ENCODE peak calls at places on chromosomes 12 and 14, in ten cellular contexts. G is testis, L is tibial artery, K is PC-3, J is vagina, R is adipocyte, B is kidney, Y is transverse colon, E is IMR-90, Z is foreskin keratinocyte. D is an unnamed sample. For H3K4me1, the result is how much of the 10 kb centered on the place peaks cover.

GRCh38 chr12:2876431-2877046 is 435 bp downstream of the FOXM1 start:
- DNase-seq in Z (peak), B (no peak), J (no peak), L (no peak), G (no peak), Y (no peak), R (peak), K (peak), E (no peak), D (no peak)

GRCh38 chr12:32198555-32198954 is 91.9 kb downstream of the BICD1 start:
- DNase-seq in K (peak), Y (no peak), L (no peak), J (no peak), R (no peak), Z (peak), G (no peak), E (peak), B (no peak), D (no peak)

GRCh38 chr12:113186033-113186365 is 478 bp downstream of the RITA1 start:
- DNase-seq in Y (no peak), J (no peak), G (no peak), K (peak), B (no peak), Z (no peak), R (no peak), L (no peak), E (peak), D (no peak)

GRCh38 chr12:103791350-103791920 is 49.6 kb downstream of the NT5DC3 start:
- DNase-seq in R (no peak), Y (no peak), B (no peak), J (no peak), G (no peak), L (no peak), K (peak), E (no peak), Z (no peak), D (no peak)

GRCh38 chr14:99259327-99259726 is 12.7 kb downstream of the BCL11B start:
- DNase-seq in Y (no peak), J (no peak), R (no peak), B (no peak), G (no peak), K (no peak), L (peak), E (no peak), Z (peak), D (no peak)

GRCh38 chr14:80388980-80389711 is 177.8 kb upstream of the DIO2 start:
- DNase-seq in B (no peak), J (no peak), K (peak), G (no peak), R (peak), L (no peak), E (peak), Z (peak), Y (no peak), D (no peak)

GRCh38 chr14:95515080-95515489 is 1.4 kb downstream of the SYNE3 start:
- DNase-seq in Y (no peak), L (peak), R (peak), B (peak), Z (no peak), K (no peak), G (peak), E (no peak), J (no peak), D (no peak)

GRCh38 chr14:98798099-98798498 is 473.9 kb downstream of the BCL11B start:
- DNase-seq in J (no peak), Y (no peak), Z (no peak), R (no peak), K (no peak), L (no peak), E (no peak), B (no peak), G (no peak), D (no peak)

GRCh38 chr12:49566361-49566760 is 1.6 kb downstream of the MCRS1 start:
- DNase-seq in L (peak), B (peak), R (no peak), J (no peak), E (no peak), K (no peak), Z (no peak), G (no peak), Y (no peak), D (no peak)

GRCh38 chr14:52399886-52400599 is 85.9 kb downstream of the PTGER2 start:
- DNase-seq in E (peak), Z (no peak), B (no peak), K (peak), R (peak), Y (peak), G (no peak), L (no peak), J (no peak), D (peak)

GRCh38 chr12:83665755-83666154 is 979.0 kb downstream of the TMTC2 start:
- DNase-seq in G (no peak), E (no peak), Y (no peak), R (no peak), J (no peak), B (no peak), L (no peak), Z (no peak), K (no peak), D (no peak)

GRCh38 chr14:29618323-29619067 is 309.2 kb downstream of the PRKD1 start:
- DNase-seq in G (no peak), Y (no peak), Z (no peak), E (no peak), J (no peak), K (no peak), R (no peak), B (no peak), L (no peak), D (no peak)

GRCh38 chr12:51910691-51911090 is 3.4 kb downstream of the ACVRL1 start:
- DNase-seq in Z (no peak), R (no peak), K (no peak), J (no peak), L (no peak), B (no peak), G (no peak), E (no peak), Y (no peak), D (no peak)

GRCh38 chr12:31599053-31599452 is 8.1 kb upstream of the DENND5B start:
- DNase-seq in Z (no peak), B (no peak), Y (no peak), L (no peak), R (no peak), K (no peak), E (no peak), G (no peak), J (no peak), D (no peak)

GRCh38 chr12:739349-739748 is 13.0 kb upstream of the WNK1 start:
- DNase-seq in E (no peak), Y (no peak), J (no peak), B (no peak), L (no peak), K (no peak), R (no peak), G (no peak), Z (no peak), D (no peak)

DNA sequence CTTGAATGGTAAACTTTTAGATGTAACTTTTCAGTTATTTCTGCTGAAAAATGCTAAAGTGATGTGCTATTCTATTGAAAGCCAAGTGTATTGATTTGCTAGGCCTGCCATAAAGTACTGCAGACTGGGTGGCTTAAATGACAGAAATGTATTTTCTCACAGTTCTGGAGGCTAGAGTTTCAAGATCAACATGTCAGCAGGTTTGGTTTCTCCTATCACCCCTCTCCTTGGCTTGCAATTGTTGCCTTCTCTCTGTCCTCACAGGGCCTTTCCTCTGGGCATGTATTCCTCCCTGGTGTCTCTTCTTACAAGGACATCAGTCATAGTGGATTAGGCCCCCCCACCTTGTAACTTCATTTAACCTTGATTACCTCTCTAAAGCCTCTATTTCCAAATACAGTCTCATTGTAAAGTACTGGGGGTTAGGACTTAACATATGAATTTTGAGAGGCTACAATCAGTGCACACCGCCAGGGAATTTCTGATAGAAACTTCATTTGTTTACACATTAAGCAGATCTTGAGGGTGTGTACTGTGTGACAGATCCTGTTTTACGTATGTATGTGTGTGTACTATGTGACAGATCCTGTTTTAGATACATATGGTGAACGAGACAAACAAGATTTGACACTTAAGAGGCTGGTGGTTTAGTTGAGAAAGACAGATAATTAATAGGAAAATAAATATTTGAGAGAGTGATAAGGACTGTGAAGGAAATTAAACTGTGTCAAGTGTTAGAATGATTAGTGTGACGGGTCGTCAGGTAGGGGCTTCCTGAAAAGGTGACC is 49.5 kb downstream of the ADIPOR2 start:
- DNase-seq in E (no peak), Y (no peak), L (no peak), R (no peak), J (no peak), G (no peak), Z (no peak), K (peak), B (no peak), D (no peak)
- H3K4me1 ChIP-seq in E (under half), Y (under half), L (under half), R (under half), J (under half), G (under half), Z (under half), K (under half), B (under half), D (under half)

DNA sequence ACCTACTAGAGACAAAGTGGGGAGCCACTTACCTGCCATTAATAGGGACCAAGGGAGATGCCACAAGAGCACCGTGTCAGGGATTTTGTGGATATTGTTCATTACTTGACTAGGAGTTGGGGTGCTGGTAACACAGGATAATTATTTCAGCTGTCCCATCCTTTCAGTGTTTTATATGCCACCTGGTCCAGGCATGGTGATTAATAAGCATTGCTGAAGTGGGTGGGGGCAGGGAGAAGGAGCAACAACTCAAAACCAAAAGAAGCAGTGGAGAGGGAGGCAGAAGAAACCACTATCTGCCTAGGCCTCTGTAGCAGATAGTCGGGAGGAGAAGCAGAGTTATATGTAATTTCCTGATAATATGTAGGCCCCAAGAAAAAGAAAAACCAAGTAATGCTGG is 184.6 kb downstream of the NPAS3 start:
- DNase-seq in G (no peak), B (no peak), L (no peak), J (no peak), R (no peak), E (no peak), Z (no peak), Y (no peak), K (no peak), D (no peak)
- H3K4me1 ChIP-seq in G (under half), B (under half), L (under half), J (under half), R (under half), E (under half), Z (under half), Y (under half), K (under half), D (under half)

DNA sequence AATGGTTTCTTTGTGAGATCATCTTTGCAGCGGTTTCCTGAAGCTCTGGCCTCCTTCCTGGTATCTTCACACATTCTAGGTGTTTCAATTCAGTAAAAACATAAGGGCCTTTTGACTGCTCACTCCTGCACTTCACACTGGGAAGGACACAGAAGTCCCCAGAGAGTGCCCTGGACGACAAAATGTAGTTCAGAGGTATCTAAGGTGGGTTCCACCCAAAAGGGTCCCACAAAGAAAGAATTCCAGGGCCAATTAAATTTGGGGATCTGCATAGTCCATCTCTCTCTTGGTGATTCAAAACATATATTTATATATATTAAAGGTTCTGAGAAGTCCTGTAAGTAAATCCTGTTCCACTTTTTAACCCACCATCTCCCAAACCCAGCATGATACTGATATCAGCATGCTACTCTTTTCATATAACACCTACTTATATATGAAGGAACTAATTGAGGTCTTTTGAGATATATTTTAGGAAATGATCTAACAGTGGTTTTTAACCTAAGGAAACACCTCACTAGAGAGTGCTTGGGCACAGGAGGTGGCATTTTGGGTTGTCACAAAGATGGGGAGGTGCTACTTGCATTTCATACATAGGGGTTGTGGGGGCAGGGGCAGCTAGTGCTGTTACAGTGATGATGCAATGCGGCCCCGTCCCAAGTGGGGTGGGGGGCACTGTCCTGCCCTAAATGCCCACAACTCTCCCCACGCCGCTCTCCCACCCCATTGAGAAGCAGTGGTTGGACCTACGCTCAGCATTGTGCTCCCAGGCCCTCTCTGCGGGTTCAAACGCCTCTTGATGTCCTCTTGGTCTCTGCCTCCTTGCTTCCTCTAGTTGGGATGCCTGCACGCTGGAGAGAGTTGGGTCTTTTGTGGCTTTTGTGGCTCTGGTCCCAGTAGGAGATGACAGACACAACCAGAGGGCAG is 109.4 kb downstream of the ARF6 start:
- DNase-seq in B (peak), R (no peak), J (no peak), E (no peak), K (no peak), G (no peak), L (no peak), Z (no peak), Y (peak), D (peak)
- H3K4me1 ChIP-seq in B (under half), R (under half), J (half or more), E (under half), K (half or more), G (under half), L (under half), Z (half or more), Y (half or more), D (under half)

GRCh38 chr12:64083285-64084210 is 138.5 kb downstream of the KICS2 start:
- DNase-seq in G (peak), L (peak), Z (no peak), Y (peak), E (peak), K (peak), J (no peak), B (no peak), R (peak), D (peak)

GRCh38 chr12:64086946-64087345 is 135.2 kb downstream of the KICS2 start:
- DNase-seq in K (no peak), R (no peak), J (no peak), L (no peak), B (no peak), G (no peak), E (peak), Y (no peak), Z (no peak), D (no peak)

GRCh38 chr12:64088431-64089349 is 133.4 kb downstream of the KICS2 start:
- DNase-seq in E (peak), K (peak), G (peak), Z (peak), Y (peak), B (no peak), L (peak), J (no peak), R (peak), D (peak)

GRCh38 chr12:64085154-64085553 is 136.9 kb downstream of the KICS2 start:
- DNase-seq in Y (no peak), G (no peak), Z (no peak), J (no peak), L (no peak), E (no peak), K (no peak), R (no peak), B (no peak), D (no peak)

GRCh38 chr12:64085996-64086395 is 136.1 kb downstream of the KICS2 start:
- DNase-seq in R (no peak), K (peak), B (no peak), Z (no peak), L (no peak), Y (no peak), E (peak), G (no peak), J (no peak), D (no peak)
- H3K4me1 ChIP-seq in R (half or more), K (half or more), B (under half), Z (half or more), L (under half), Y (under half), E (under half), G (under half), J (half or more), D (under half)

GRCh38 chr12:98645572-98646067 is 530 bp downstream of the APAF1 start:
- DNase-seq in Y (peak), R (peak), L (no peak), Z (peak), K (peak), J (no peak), G (peak), E (no peak), B (no peak), D (peak)
- H3K4me1 ChIP-seq in Y (under half), R (under half), L (under half), Z (under half), K (under half), J (under half), G (under half), E (under half), B (under half), D (under half)

GRCh38 chr12:93798279-93798678 is 121.1 kb downstream of the CRADD start:
- DNase-seq in E (no peak), L (no peak), J (no peak), R (no peak), Z (no peak), Y (no peak), K (no peak), B (no peak), G (no peak), D (no peak)
- H3K4me1 ChIP-seq in E (under half), L (under half), J (under half), R (under half), Z (under half), Y (under half), K (under half), B (under half), G (under half), D (under half)

GRCh38 chr12:80834724-80835123 is 103.0 kb downstream of the LIN7A start:
- DNase-seq in B (no peak), R (no peak), K (no peak), J (no peak), G (no peak), Y (no peak), E (no peak), L (no peak), Z (no peak), D (no peak)

GRCh38 chr12:80838024-80838658 is 99.6 kb downstream of the LIN7A start:
- DNase-seq in K (no peak), L (no peak), B (no peak), E (no peak), Y (no peak), Z (no peak), G (no peak), R (no peak), J (no peak), D (no peak)

GRCh38 chr12:80837342-80837978 is 100.3 kb downstream of the LIN7A start:
- DNase-seq in L (no peak), E (peak), Z (no peak), G (peak), Y (no peak), R (peak), J (no peak), K (peak), B (no peak), D (no peak)

GRCh38 chr12:80838708-80839107 is 99.0 kb downstream of the LIN7A start:
- DNase-seq in R (peak), B (no peak), Z (no peak), L (no peak), G (no peak), J (no peak), Y (no peak), K (no peak), E (no peak), D (no peak)
- H3K4me1 ChIP-seq in R (under half), B (under half), Z (under half), L (under half), G (under half), J (under half), Y (under half), K (under half), E (under half), D (under half)

GRCh38 chr14:100389497-100390104 is 66.5 kb downstream of the SLC25A47 start:
- DNase-seq in Z (no peak), R (no peak), K (no peak), E (no peak), Y (peak), L (no peak), B (no peak), J (no peak), G (no peak), D (peak)

GRCh38 chr14:100386846-100387245 is 63.7 kb downstream of the SLC25A47 start:
- DNase-seq in E (no peak), L (no peak), B (no peak), Y (no peak), R (no peak), J (no peak), G (no peak), K (no peak), Z (no peak), D (no peak)

GRCh38 chr14:100386121-100386520 is 63.0 kb downstream of the SLC25A47 start:
- DNase-seq in B (no peak), J (no peak), K (no peak), L (no peak), R (peak), Z (no peak), G (no peak), E (peak), Y (no peak), D (no peak)

GRCh38 chr14:100387450-100387849 is 64.3 kb downstream of the SLC25A47 start:
- DNase-seq in L (no peak), B (no peak), J (no peak), Z (no peak), K (no peak), E (no peak), R (no peak), G (no peak), Y (no peak), D (no peak)

GRCh38 chr14:100388137-100389050 is 65.3 kb downstream of the SLC25A47 start:
- DNase-seq in E (no peak), Z (no peak), J (no peak), R (no peak), K (peak), B (no peak), G (no peak), Y (peak), L (no peak), D (peak)
- H3K4me1 ChIP-seq in E (under half), Z (under half), J (under half), R (under half), K (under half), B (under half), G (half or more), Y (under half), L (under half), D (under half)

D was measured in colonic mucosa.